ENCODE peak calls at places on chromosomes 13 and 19, in seven cellular contexts. X, H, Y, D, L, I and K are unnamed samples.

GRCh38 chr13:28750187-28751045 is 31.6 kb upstream of the SLC46A3 start:
- DNase-seq in X (no peak), L (no peak), H (no peak), Y (no peak), D (no peak), I (no peak), K (no peak)

GRCh38 chr13:113171250-113172125 is 13.0 kb downstream of the PROZ start:
- DNase-seq in H (no peak), D (no peak), I (no peak), L (no peak), X (no peak), Y (no peak), K (no peak)

GRCh38 chr13:27201661-27202060 is 30.1 kb upstream of the USP12 start:
- DNase-seq in H (no peak), I (no peak), Y (no peak), L (no peak), X (no peak), D (no peak), K (no peak)

GRCh38 chr13:111476197-111476596 is 155.8 kb downstream of the TEX29 start:
- DNase-seq in X (no peak), L (no peak), D (no peak), Y (peak; percentile 28), I (no peak), H (no peak), K (no peak)

GRCh38 chr13:109476001-109476400 is 310.4 kb downstream of the IRS2 start:
- DNase-seq in X (no peak), D (no peak), I (no peak), Y (no peak), L (no peak), H (no peak), K (no peak)

GRCh38 chr19:4991538-4991937 is 22.6 kb downstream of the KDM4B start:
- DNase-seq in H (no peak), Y (no peak), X (no peak), L (no peak), D (no peak), I (no peak), K (no peak)

GRCh38 chr13:90032841-90033493 is 1314.5 kb upstream of the MIR17HG start:
- DNase-seq in L (no peak), Y (no peak), H (no peak), I (no peak), D (no peak), X (no peak), K (no peak)

GRCh38 chr19:54178581-54179261 is 5.8 kb upstream of the TMC4 start:
- DNase-seq in H (no peak), L (no peak), X (no peak), D (no peak), I (no peak), Y (no peak), K (no peak)

GRCh38 chr19:49443366-49444099 is 2.2 kb upstream of the SLC17A7 start:
- DNase-seq in D (peak; percentile 80), H (peak; percentile 94), Y (peak; percentile 94), X (peak; percentile 98), L (peak; percentile 82), I (peak; percentile 94), K (peak; percentile 97)

GRCh38 chr13:45674908-45675307 is 27.2 kb upstream of the CBY2 start:
- DNase-seq in I (no peak), Y (no peak), H (no peak), X (no peak), L (no peak), D (no peak), K (no peak)

GRCh38 chr13:33536639-33537425 is 251.3 kb upstream of the STARD13 start:
- DNase-seq in I (no peak), X (no peak), D (no peak), L (no peak), Y (no peak), H (no peak), K (no peak)

GRCh38 chr19:55242517-55242916 is 14.0 kb upstream of the TMEM86B start:
- DNase-seq in X (no peak), I (no peak), L (no peak), Y (no peak), H (no peak), D (no peak), K (no peak)
- TF ChIP-seq CTCF in X (no peak), I (no peak), L (no peak), Y (no peak), H (no peak), D (no peak), K (no peak)

DNA sequence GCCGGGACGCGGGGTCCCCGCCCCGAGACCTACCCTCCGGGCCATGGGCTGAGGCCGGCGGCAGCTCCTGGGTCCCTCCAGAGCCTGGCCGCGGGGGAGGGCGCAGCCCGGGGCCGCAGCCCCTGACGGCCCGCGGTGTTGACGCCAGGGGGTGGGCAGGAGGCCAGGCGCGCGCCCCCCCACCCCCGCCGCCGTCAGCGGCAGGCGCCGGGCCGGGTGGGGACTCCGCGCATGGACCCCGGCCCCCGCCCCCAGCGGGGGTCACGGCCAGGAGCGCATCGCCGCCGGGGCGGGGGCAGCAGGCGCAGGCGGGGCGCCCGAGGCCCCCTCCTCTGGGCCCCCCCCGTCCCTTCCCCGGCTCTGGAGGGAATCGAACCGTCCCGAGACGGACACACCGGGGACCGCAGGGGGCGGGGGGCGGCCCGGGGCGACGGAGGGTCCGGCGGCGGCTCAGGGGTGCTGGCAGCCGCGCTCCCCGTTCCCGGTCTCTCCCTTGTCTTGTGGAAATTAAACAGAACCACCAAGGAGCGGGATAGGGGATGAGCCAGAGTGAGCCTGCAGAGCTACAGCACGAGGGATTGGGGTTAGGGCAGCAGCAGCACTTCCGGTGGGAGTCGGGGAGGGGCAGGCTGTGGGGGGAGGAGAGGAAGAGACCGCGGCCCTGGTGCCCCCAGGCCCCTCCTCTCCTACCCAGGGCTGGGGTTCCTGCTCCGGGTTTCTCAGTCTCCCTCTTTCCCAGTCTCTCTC is at the start of gene MEIS3:
- DNase-seq in D (no peak), I (no peak), H (no peak), X (no peak), Y (no peak), L (no peak), K (no peak)
- H3K4me3 ChIP-seq in D (no peak within 1 kb of the TSS), I (peak within 1 kb of the TSS; percentile 19), H (peak within 1 kb of the TSS; percentile 32), X (no peak within 1 kb of the TSS), Y (peak within 1 kb of the TSS; percentile 76), L (no peak within 1 kb of the TSS), K (no peak within 1 kb of the TSS)

DNA sequence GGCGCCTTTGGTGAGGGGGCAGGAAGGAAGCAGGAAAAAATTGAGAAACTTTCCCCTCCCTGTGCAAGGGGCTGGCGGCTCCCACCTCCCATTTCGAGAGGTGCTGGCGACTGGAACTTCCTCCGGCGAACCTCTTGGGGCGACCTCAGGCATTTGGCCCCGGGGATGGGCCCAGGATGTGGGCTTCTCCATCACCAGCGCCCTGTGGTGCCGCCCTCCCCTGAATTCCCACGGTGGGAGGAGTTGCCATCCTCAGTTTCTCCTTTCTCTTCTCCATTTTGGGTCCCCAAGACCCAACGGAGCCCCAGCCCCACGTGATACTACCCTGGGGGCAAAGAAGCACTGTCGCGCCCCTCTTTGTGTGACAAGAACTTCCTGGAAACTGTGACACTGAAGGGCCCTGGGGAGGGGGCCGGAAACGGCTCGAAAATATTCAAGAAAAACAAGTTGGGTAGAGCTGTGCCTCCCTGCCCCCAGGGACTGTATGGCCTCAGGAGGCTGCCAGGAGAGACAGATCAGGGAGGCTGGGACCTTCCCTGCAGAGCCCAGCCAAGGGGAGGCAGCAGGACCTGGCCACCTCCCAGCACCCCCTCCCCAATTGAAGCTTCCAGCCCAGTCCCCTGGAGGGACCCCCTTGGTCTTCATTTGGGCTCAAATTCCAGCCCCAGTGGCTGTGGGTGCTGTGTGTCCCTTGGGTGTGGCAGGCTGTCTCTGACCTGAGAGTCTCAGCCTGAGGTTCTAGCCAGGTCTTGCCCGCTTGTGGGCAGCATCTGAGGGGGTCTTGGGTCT is 16.2 kb upstream of the AP1M2 start:
- DNase-seq in Y (peak; percentile 82), D (peak; percentile 70), H (peak; percentile 34), X (peak; percentile 66), L (peak; percentile 42), I (peak; percentile 95), K (peak; percentile 90)
- TF ChIP-seq CTCF in Y (no peak), D (no peak), H (no peak), X (no peak), L (no peak), I (no peak), K (no peak)

GRCh38 chr13:32311188-32311897 is 3.8 kb downstream of the ZAR1L start:
- DNase-seq in H (peak; percentile 18), D (no peak), Y (no peak), X (peak; percentile 6), I (no peak), L (no peak), K (no peak)

GRCh38 chr13:32305646-32306045 is 9.5 kb downstream of the ZAR1L start:
- DNase-seq in Y (no peak), H (no peak), D (no peak), L (no peak), X (no peak), I (no peak), K (no peak)

GRCh38 chr13:32309312-32309711 is 5.9 kb downstream of the ZAR1L start:
- DNase-seq in L (no peak), D (no peak), H (no peak), I (no peak), X (no peak), Y (no peak), K (no peak)

GRCh38 chr13:32314271-32314967 is 744 bp downstream of the ZAR1L start:
- DNase-seq in Y (no peak), X (no peak), D (no peak), I (no peak), L (peak; percentile 97), H (peak; percentile 48), K (no peak)

DNA sequence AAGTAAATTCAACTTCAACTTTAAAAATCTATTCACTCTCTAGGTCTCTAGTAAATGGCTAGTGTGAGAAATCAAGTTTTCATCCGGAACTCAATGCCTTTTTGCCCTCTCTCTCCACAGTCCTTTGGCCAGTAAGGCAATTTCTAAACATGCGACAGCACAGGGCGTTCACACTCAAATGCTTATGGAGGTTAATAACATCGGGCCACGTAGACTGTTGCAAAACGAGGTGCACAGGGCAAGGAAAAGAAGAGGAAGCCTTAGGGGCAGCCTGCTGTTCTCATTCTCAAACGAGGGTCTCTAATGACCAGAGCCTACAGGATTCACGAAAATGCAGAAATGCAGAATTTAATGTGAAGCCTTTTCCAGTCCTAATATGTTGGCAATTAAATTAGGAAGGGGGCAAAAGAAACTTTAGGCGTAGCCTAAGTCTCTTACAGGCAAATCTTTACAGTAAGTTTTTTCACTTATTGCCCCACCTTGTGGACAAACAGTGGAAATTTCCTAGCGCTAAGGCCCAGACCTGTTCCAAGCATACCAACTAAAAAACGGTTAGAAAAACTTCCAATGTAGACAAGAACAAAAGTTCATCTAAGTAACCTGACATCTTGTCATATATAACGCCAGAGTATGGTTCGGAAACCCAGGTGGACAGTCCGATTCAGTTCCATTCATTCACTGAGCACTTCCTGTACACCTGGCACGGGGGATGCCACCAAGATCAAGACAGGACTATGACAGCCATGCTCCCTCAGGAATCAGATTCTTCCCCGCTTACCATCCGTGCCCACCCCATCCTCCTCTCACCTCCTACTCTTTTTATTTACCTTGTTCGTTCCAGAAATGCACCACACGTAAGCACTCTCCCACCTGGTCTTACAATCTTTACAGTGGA is 5.1 kb downstream of the ZAR1L start:
- DNase-seq in Y (no peak), I (no peak), L (peak; percentile 45), H (no peak), D (no peak), X (peak; percentile 8), K (peak; percentile 71)
- H3K4me3 ChIP-seq in Y (peak overlapping the region; percentile 49), I (no peak overlapping the region), L (peak overlapping the region; percentile 18), H (no peak overlapping the region), D (no peak overlapping the region), X (no peak overlapping the region), K (no peak overlapping the region)

DNA sequence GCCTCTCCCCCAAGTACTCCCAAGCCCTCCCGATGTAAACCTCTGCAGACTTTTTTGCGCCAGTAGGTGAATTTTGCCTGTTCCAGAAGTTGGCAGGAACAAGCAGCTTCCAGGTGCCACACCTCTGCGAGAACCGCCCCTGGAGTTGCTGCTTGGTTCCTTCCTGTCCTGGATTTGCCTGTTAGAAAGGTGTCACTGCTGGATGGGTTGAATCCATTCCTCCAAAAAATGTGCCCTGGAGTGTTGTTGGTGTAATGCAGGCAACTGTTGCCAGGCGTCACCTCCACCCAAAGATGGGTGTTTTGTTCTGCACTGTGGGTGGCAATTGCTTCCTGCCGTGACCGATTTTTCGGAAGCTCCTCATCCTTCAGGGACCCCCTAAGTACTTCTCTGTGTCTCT is 5.7 kb downstream of the PGPEP1 start:
- DNase-seq in X (no peak), I (no peak), L (no peak), H (no peak), Y (no peak), D (no peak), K (no peak)
- TF ChIP-seq CTCF in X (no peak), I (no peak), L (no peak), H (no peak), Y (no peak), D (no peak), K (no peak)